ENCODE peak calls at places on chromosomes 6 and 20, in nine cellular contexts. O, J, H, R, M, F, Y, K and S are unnamed samples.

GRCh38 chr6:152312434-152312833 is 324.7 kb downstream of the SYNE1 start:
- DNase-seq in M (no peak), O (no peak), H (no peak), Y (no peak), J (no peak), K (no peak), R (no peak), F (no peak), S (no peak)

GRCh38 chr6:90780778-90781177 is 193.9 kb upstream of the MAP3K7 start:
- DNase-seq in F (no peak), M (no peak), K (no peak), J (no peak), R (no peak), O (no peak), Y (no peak), H (no peak), S (no peak)

GRCh38 chr20:57748601-57749130 is 38.9 kb upstream of the PMEPA1 start:
- DNase-seq in J (peak; percentile 89), K (peak; percentile 57), Y (no peak), O (peak; percentile 37), R (peak; percentile 30), H (peak; percentile 86), F (peak; percentile 56), M (peak; percentile 80), S (peak; percentile 39)

GRCh38 chr6:170185175-170185970 is 105.5 kb downstream of the DLL1 start:
- DNase-seq in H (no peak), Y (no peak), M (no peak), K (no peak), O (no peak), J (no peak), R (no peak), F (no peak), S (no peak)

GRCh38 chr20:63129376-63129965 is 86.5 kb downstream of the YTHDF1 start:
- DNase-seq in F (no peak), K (no peak), M (no peak), R (no peak), O (no peak), H (no peak), Y (no peak), J (no peak), S (no peak)

GRCh38 chr6:45044510-45045252 is 283.4 kb upstream of the RUNX2 start:
- DNase-seq in R (no peak), M (no peak), Y (no peak), O (no peak), J (peak; percentile 68), K (no peak), H (peak; percentile 33), F (no peak), S (no peak)

GRCh38 chr6:166313255-166314070 is 5.3 kb upstream of the PRR18 start:
- DNase-seq in M (peak; percentile 45), F (peak; percentile 83), O (no peak), Y (peak; percentile 4), K (peak; percentile 33), R (peak; percentile 24), H (peak; percentile 50), J (no peak), S (no peak)

GRCh38 chr6:74899416-74899815 is 306.4 kb downstream of the COL12A1 start:
- DNase-seq in M (peak; percentile 52), H (peak; percentile 55), O (no peak), Y (peak; percentile 2), R (no peak), F (no peak), K (no peak), J (peak; percentile 56), S (no peak)

GRCh38 chr6:160386869-160387518 is 38.8 kb downstream of the SLC22A3 start:
- DNase-seq in K (no peak), R (no peak), J (peak; percentile 53), H (peak; percentile 26), F (no peak), O (no peak), Y (no peak), M (no peak), S (no peak)

GRCh38 chr6:170043150-170043819 is 247.6 kb downstream of the DLL1 start:
- DNase-seq in F (no peak), Y (no peak), M (no peak), H (no peak), J (no peak), K (no peak), O (no peak), R (no peak), S (no peak)

GRCh38 chr6:169019727-169020491 is 233.7 kb downstream of the THBS2 start:
- DNase-seq in R (no peak), Y (no peak), M (no peak), O (no peak), H (no peak), J (peak; percentile 30), F (no peak), K (no peak), S (no peak)

GRCh38 chr20:58553841-58554240 is 38.6 kb upstream of the APCDD1L start:
- DNase-seq in H (no peak), K (no peak), R (no peak), M (no peak), J (peak; percentile 38), F (no peak), O (no peak), Y (no peak), S (no peak)